ENCODE peak calls at places on chromosomes 4 and X, in six cellular contexts. B is NCI-H2081; D is posterior cingulate gyrus; P is cardiac muscle cell; N is activated T-helper 9 cell treated with anti-CD3 and anti-CD28 coated beads, Interleukin-2, amount 50 U/mL, for 16 hours; F is GM20000. Z is an unnamed sample.

GRCh38 chr4:141473952-141474351 is 162.4 kb upstream of the IL15 start:
- DNase-seq in D (no peak), B (no peak), P (no peak), N (no peak), F (no peak), Z (no peak)

GRCh38 chrX:153381684-153382532 is 19.2 kb downstream of the PNMA6E start:
- DNase-seq in B (peak; percentile 24), D (peak; percentile 7), N (no peak), F (no peak), P (peak; percentile 95), Z (peak; percentile 78)

GRCh38 chrX:39650883-39651282 is 446.9 kb downstream of the BCOR start:
- DNase-seq in D (no peak), B (no peak), P (no peak), F (no peak), N (no peak), Z (no peak)

GRCh38 chr4:95610170-95610569 is 61.4 kb upstream of the UNC5C start:
- DNase-seq in P (no peak), B (no peak), N (no peak), D (no peak), F (no peak), Z (no peak)

GRCh38 chrX:39821011-39821708 is 276.6 kb downstream of the BCOR start:
- DNase-seq in D (no peak), N (no peak), B (no peak), F (peak; percentile 65), P (peak; percentile 44), Z (peak; percentile 67)

GRCh38 chr4:138677212-138677611 is 338.4 kb upstream of the NOCT start:
- DNase-seq in P (no peak), D (no peak), N (no peak), B (no peak), F (no peak), Z (no peak)

GRCh38 chrX:41388543-41388942 is 54.6 kb downstream of the DDX3X start:
- DNase-seq in N (no peak), F (no peak), D (no peak), P (no peak), B (no peak), Z (no peak)

GRCh38 chr4:68724922-68725321 is 54.5 kb upstream of the UGT2B15 start:
- DNase-seq in F (no peak), B (no peak), N (no peak), P (no peak), D (no peak), Z (peak; percentile 5)

GRCh38 chr4:40283968-40284367 is 51.2 kb upstream of the CHRNA9 start:
- DNase-seq in P (no peak), B (no peak), D (no peak), F (peak; percentile 25), N (peak; percentile 72), Z (no peak)

GRCh38 chr4:98706200-98706813 is 47.9 kb upstream of the TSPAN5 start:
- DNase-seq in B (no peak), D (no peak), P (no peak), F (no peak), N (no peak), Z (no peak)

GRCh38 chrX:153522259-153522658 is 4.8 kb downstream of the ATP2B3 start:
- DNase-seq in F (no peak), N (no peak), B (no peak), D (no peak), P (no peak), Z (no peak)

Z was measured in ovary.